ENCODE peak calls at places on chromosomes 16 and 17, in eight cellular contexts. O is CD4-positive, CD25-positive, alpha-beta regulatory T cell; G is tibial nerve; T is AG04450; X is CD8-positive, alpha-beta T cell; L is IMR-90; S is left lung; Z is stomach. Q is an unnamed sample.

GRCh38 chr16:68894714-68895113 is 51.4 kb downstream of the TANGO6 start:
- DNase-seq in O (no peak), G (no peak), T (no peak), X (no peak), L (no peak), S (no peak), Z (no peak), Q (no peak)

GRCh38 chr17:64152428-64153125 is 22.6 kb upstream of the ERN1 start:
- DNase-seq in O (no peak), G (no peak), T (no peak), X (no peak), L (no peak), S (no peak), Z (no peak), Q (no peak)

GRCh38 chr17:40355123-40355803 is 9.3 kb downstream of the GJD3 start:
- DNase-seq in O (peak; percentile 64), G (peak; percentile 85), T (no peak), X (peak; percentile 80), L (peak; percentile 43), S (peak; percentile 70), Z (peak; percentile 80), Q (peak; percentile 82)

GRCh38 chr16:85211247-85211910 is 99.1 kb upstream of the CIBAR2 start:
- DNase-seq in O (no peak), G (no peak), T (no peak), X (no peak), L (no peak), S (no peak), Z (no peak), Q (no peak)

GRCh38 chr17:35217107-35217506 is 22.9 kb upstream of the SLC35G3 start:
- DNase-seq in O (no peak), G (no peak), T (no peak), X (no peak), L (no peak), S (no peak), Z (no peak), Q (no peak)

GRCh38 chr16:51577621-51578303 is 426.7 kb upstream of the SALL1 start:
- DNase-seq in O (no peak), G (no peak), T (no peak), X (no peak), L (peak; percentile 15), S (no peak), Z (no peak), Q (no peak)

GRCh38 chr17:81218991-81219390 is 3.8 kb downstream of the CEP131 start:
- DNase-seq in O (no peak), G (no peak), T (no peak), X (no peak), L (no peak), S (no peak), Z (no peak), Q (no peak)

GRCh38 chr16:15593235-15593634 is 49.7 kb downstream of the MARF1 start:
- DNase-seq in O (no peak), G (no peak), T (no peak), X (no peak), L (no peak), S (peak; percentile 60), Z (no peak), Q (no peak)

GRCh38 chr17:80959330-80960036 is 32.2 kb upstream of the CHMP6 start:
- DNase-seq in O (no peak), G (peak; percentile 55), T (peak; percentile 11), X (no peak), L (peak; percentile 48), S (no peak), Z (no peak), Q (peak; percentile 60)

GRCh38 chr17:37261286-37261685 is 114.5 kb upstream of the C17orf78 start:
- DNase-seq in O (no peak), G (no peak), T (no peak), X (no peak), L (peak; percentile 27), S (no peak), Z (no peak), Q (no peak)

GRCh38 chr16:80300456-80300855 is 240.3 kb upstream of the DYNLRB2 start:
- DNase-seq in O (no peak), G (no peak), T (no peak), X (no peak), L (no peak), S (no peak), Z (no peak), Q (no peak)

GRCh38 chr17:45440161-45440859 is 7.6 kb upstream of the ARHGAP27 start:
- DNase-seq in O (no peak), G (no peak), T (no peak), X (no peak), L (no peak), S (no peak), Z (no peak), Q (no peak)

GRCh38 chr17:22443061-22443460 is 750.7 kb downstream of the KCNJ18 start:
- DNase-seq in O (no peak), G (no peak), T (no peak), X (no peak), L (no peak), S (no peak), Z (no peak), Q (no peak)

GRCh38 chr17:57782642-57783337 is 37.7 kb upstream of the CCDC182 start:
- DNase-seq in O (no peak), G (no peak), T (no peak), X (no peak), L (no peak), S (no peak), Z (no peak), Q (no peak)

GRCh38 chr17:74875155-74875969 is 2.6 kb upstream of the FDXR start:
- DNase-seq in O (no peak), G (no peak), T (no peak), X (no peak), L (no peak), S (no peak), Z (no peak), Q (no peak)

GRCh38 chr17:79960788-79961522 is 74.7 kb downstream of the TBC1D16 start:
- DNase-seq in O (no peak), G (no peak), T (no peak), X (no peak), L (peak; percentile 26), S (no peak), Z (no peak), Q (no peak)

GRCh38 chr17:48457080-48457836 is 27.2 kb upstream of the SKAP1 start:
- DNase-seq in O (peak; percentile 69), G (no peak), T (no peak), X (peak; percentile 75), L (peak; percentile 39), S (peak; percentile 60), Z (peak; percentile 63), Q (peak; percentile 77)

GRCh38 chr16:86869288-86870022 is 291.1 kb downstream of the FOXL1 start:
- DNase-seq in O (no peak), G (no peak), T (no peak), X (no peak), L (no peak), S (no peak), Z (no peak), Q (no peak)

GRCh38 chr17:49979748-49980479 is 10.9 kb downstream of the DLX4 start:
- DNase-seq in O (no peak), G (no peak), T (no peak), X (no peak), L (no peak), S (no peak), Z (no peak), Q (no peak)

GRCh38 chr17:49880291-49881053 is 32.6 kb upstream of the TAC4 start:
- DNase-seq in O (peak; percentile 52), G (peak; percentile 53), T (peak; percentile 13), X (peak; percentile 72), L (peak; percentile 44), S (peak; percentile 69), Z (peak; percentile 79), Q (peak; percentile 87)

GRCh38 chr17:9937164-9937835 is 32.2 kb upstream of the RCVRN start:
- DNase-seq in O (no peak), G (no peak), T (no peak), X (no peak), L (no peak), S (no peak), Z (no peak), Q (peak; percentile 16)

GRCh38 chr16:75236736-75237397 is 14.6 kb downstream of the BCAR1 start:
- DNase-seq in O (no peak), G (no peak), T (no peak), X (no peak), L (no peak), S (no peak), Z (no peak), Q (no peak)
- H3K27ac ChIP-seq in O (no peak overlapping the region), G (peak overlapping the region; percentile 86), T (peak overlapping the region; percentile 39), X (no peak overlapping the region), L (no peak overlapping the region), S (no peak overlapping the region), Z (peak overlapping the region; percentile 81), Q (no peak overlapping the region)

DNA sequence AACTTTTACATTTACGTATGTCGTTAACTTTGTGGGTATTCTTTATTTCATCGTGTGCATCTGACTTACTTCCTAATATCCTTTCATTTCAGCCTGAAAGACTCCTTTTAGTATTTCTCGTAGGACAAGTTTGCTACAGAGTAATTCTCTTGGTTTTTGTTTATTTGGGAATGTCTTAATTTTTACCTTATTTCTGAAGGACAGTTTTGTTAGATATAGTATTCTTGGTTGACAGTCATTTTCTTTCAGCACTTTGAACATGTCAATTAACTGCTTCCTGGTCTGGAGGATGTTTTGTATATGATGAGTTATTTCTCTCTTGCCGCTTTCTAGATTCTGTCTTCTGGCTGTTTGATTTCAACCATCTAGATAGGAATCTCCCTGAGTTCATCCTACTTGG is 109.2 kb upstream of the NACA2 start:
- DNase-seq in O (no peak), G (no peak), T (no peak), X (no peak), L (no peak), S (no peak), Z (no peak), Q (no peak)
- H3K9me3 ChIP-seq in O (peaks cover 40% of the 10 kb centered on the region), G (peaks cover 3% of the 10 kb centered on the region), T (peaks cover 3% of the 10 kb centered on the region), X (peaks cover 24% of the 10 kb centered on the region), L (peaks cover 19% of the 10 kb centered on the region), S (peaks cover 63% of the 10 kb centered on the region), Z (peaks cover 54% of the 10 kb centered on the region), Q (peaks cover 46% of the 10 kb centered on the region)

GRCh38 chr16:30662449-30662848 is 4.2 kb downstream of the FBRS start:
- DNase-seq in O (no peak), G (no peak), T (no peak), X (no peak), L (no peak), S (no peak), Z (no peak), Q (no peak)

GRCh38 chr16:30664616-30665109 is 6.4 kb downstream of the FBRS start:
- DNase-seq in O (no peak), G (no peak), T (no peak), X (no peak), L (no peak), S (no peak), Z (no peak), Q (no peak)

GRCh38 chr16:30665155-30665829 is 7.1 kb downstream of the FBRS start:
- DNase-seq in O (no peak), G (no peak), T (no peak), X (no peak), L (no peak), S (no peak), Z (no peak), Q (no peak)

GRCh38 chr16:30663038-30663437 is 4.8 kb downstream of the FBRS start:
- DNase-seq in O (no peak), G (no peak), T (no peak), X (no peak), L (no peak), S (no peak), Z (no peak), Q (no peak)

GRCh38 chr16:30663820-30664528 is 5.7 kb downstream of the FBRS start:
- DNase-seq in O (no peak), G (no peak), T (no peak), X (no peak), L (no peak), S (no peak), Z (no peak), Q (no peak)
- H3K4me3 ChIP-seq in O (no peak overlapping the region), G (no peak overlapping the region), T (no peak overlapping the region), X (no peak overlapping the region), L (no peak overlapping the region), S (no peak overlapping the region), Z (no peak overlapping the region), Q (no peak overlapping the region)

GRCh38 chr16:14337303-14338191 is 266.4 kb downstream of the MRTFB start:
- DNase-seq in O (no peak), G (no peak), T (no peak), X (no peak), L (peak; percentile 53), S (no peak), Z (no peak), Q (no peak)
- H3K27ac ChIP-seq in O (no peak overlapping the region), G (no peak overlapping the region), T (no peak overlapping the region), X (no peak overlapping the region), L (no peak overlapping the region), S (no peak overlapping the region), Z (no peak overlapping the region), Q (no peak overlapping the region)

Q was measured in lower lobe of right lung.